ENCODE peak calls at places on chromosomes 4 and X, in eight cellular contexts. N, J, C, Q, O, K, R and V are unnamed samples.
A peak's percentile ranks its signal among the peaks of the same experiment; 100 is the strongest.

GRCh38 chr4:147518846-147519767 is 38.2 kb downstream of the EDNRA start:
- DNase-seq in C (peak; percentile 87), O (peak; percentile 74), Q (no peak), K (peak; percentile 14), J (peak; percentile 66), N (peak; percentile 78), R (no peak), V (peak; percentile 47)

GRCh38 chrX:40543661-40544328 is 37.0 kb upstream of the ATP6AP2 start:
- DNase-seq in Q (no peak), J (peak; percentile 78), R (no peak), K (peak; percentile 14), C (peak; percentile 25), O (peak; percentile 82), N (peak; percentile 51), V (peak; percentile 36)

GRCh38 chr4:77043507-77044131 is 32.2 kb downstream of the CCNI start:
- DNase-seq in R (no peak), N (no peak), C (no peak), Q (no peak), K (no peak), O (no peak), J (no peak), V (no peak)

GRCh38 chrX:123685273-123685672 is 47.6 kb downstream of the THOC2 start:
- DNase-seq in C (no peak), K (no peak), N (no peak), R (no peak), Q (no peak), J (no peak), O (no peak), V (no peak)

GRCh38 chrX:154470434-154470833 is 8.6 kb downstream of the LAGE3 start:
- DNase-seq in N (no peak), O (no peak), C (no peak), Q (no peak), K (no peak), R (no peak), J (no peak), V (no peak)

GRCh38 chrX:151488677-151489076 is 74.8 kb upstream of the PASD1 start:
- DNase-seq in R (no peak), J (peak; percentile 2), C (peak; percentile 27), Q (no peak), O (no peak), N (no peak), K (no peak), V (no peak)

GRCh38 chrX:135522132-135522530 is 1.7 kb downstream of the INTS6L start:
- DNase-seq in O (no peak), J (no peak), K (no peak), R (no peak), N (no peak), Q (no peak), C (no peak), V (no peak)

GRCh38 chrX:108186811-108187210 is 95.2 kb downstream of the ATG4A start:
- DNase-seq in Q (no peak), C (no peak), N (peak; percentile 94), K (no peak), R (no peak), J (no peak), O (peak; percentile 86), V (no peak)

GRCh38 chr4:169064281-169064680 is 54.2 kb upstream of the CBR4 start:
- DNase-seq in K (no peak), J (no peak), C (no peak), N (no peak), Q (no peak), O (no peak), R (no peak), V (no peak)
- H3K4me3 ChIP-seq in K (no peak overlapping the region), J (no peak overlapping the region), C (no peak overlapping the region), N (no peak overlapping the region), Q (no peak overlapping the region), O (no peak overlapping the region), R (no peak overlapping the region), V (no peak overlapping the region)

GRCh38 chr4:122146652-122147051 is 5.5 kb upstream of the BLTP1 start:
- DNase-seq in K (no peak), J (no peak), O (no peak), N (no peak), R (no peak), C (no peak), Q (no peak), V (no peak)
- H3K27ac ChIP-seq in K (no peak overlapping the region), J (no peak overlapping the region), O (no peak overlapping the region), N (no peak overlapping the region), R (no peak overlapping the region), C (no peak overlapping the region), Q (no peak overlapping the region), V (no peak overlapping the region)

DNA sequence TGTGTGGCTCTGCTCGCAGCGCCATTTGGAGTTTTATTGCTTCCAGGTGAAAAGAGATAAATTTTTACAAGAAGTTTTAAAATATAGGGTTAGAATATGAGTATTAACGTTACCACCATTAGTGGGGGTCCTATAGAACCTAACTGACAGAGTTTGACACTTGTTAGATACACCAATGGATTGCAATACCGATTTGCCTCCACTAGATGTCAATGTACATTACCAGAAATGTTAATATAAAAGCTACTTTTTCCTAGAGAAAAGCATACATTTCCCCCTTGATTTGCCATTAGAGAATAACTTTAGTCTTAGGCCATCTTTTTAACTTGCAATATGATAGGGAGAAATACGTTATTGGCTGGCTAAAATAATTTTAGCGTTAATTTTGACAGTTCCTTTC is 108.4 kb downstream of the LINC00632 start:
- DNase-seq in C (no peak), J (peak; percentile 17), N (peak; percentile 35), Q (no peak), R (no peak), O (peak; percentile 70), K (no peak), V (no peak)
- TF ChIP-seq CTCF in C (peak; percentile 21), J (peak; percentile 60), N (peak; percentile 35), Q (peak; percentile 43), R (no peak), O (peak; percentile 67), K (peak; percentile 25), V (no peak)

GRCh38 chr4:129264008-129264657 is 168.2 kb downstream of the C4orf33 start:
- DNase-seq in J (no peak), N (no peak), R (no peak), O (no peak), Q (no peak), K (no peak), C (no peak), V (no peak)
- H3K4me3 ChIP-seq in J (no peak overlapping the region), N (no peak overlapping the region), R (no peak overlapping the region), O (no peak overlapping the region), Q (no peak overlapping the region), K (no peak overlapping the region), C (no peak overlapping the region), V (no peak overlapping the region)

DNA sequence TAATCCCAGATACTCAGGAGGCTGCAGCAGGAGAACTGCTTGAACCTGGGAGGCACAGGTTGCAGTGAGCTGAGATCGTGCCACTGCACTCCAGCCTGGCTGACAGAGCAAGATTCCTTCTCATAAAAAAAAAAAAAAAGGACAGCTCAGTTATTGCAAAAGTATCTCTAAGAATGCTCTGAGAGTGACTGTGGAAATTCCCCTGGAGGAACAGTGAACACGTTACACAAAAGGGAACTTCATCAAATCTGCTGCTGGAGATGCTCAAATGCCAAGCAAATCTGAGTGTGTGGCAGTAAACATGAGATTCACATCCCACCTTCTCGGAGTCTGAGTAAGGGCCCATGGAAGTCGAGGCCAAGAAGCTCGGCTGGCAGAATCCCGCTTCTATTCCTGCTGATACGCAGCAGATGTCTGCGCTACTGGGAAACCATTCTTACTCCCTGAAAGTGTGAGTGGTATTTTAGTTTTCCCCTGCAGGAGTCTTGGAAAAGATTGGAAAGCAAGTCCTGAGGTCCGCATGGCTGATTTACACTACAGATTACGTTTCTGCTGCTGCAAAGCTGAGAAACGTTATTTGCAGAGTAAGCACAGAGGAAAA is 162.8 kb downstream of the NSUN7 start:
- DNase-seq in O (no peak), C (no peak), Q (no peak), R (no peak), J (no peak), N (no peak), K (no peak), V (no peak)
- H3K27ac ChIP-seq in O (no peak overlapping the region), C (no peak overlapping the region), Q (no peak overlapping the region), R (no peak overlapping the region), J (no peak overlapping the region), N (no peak overlapping the region), K (peak overlapping the region; percentile 43), V (no peak overlapping the region)

GRCh38 chrX:23637187-23637586 is 30.1 kb upstream of the PRDX4 start:
- DNase-seq in N (no peak), O (no peak), Q (no peak), C (no peak), K (no peak), R (no peak), J (no peak), V (no peak)

GRCh38 chrX:23631136-23631535 is 36.2 kb upstream of the PRDX4 start:
- DNase-seq in J (no peak), C (no peak), O (no peak), Q (no peak), N (peak; percentile 43), K (no peak), R (no peak), V (no peak)

GRCh38 chrX:23634181-23634580 is 33.1 kb upstream of the PRDX4 start:
- DNase-seq in O (peak; percentile 47), J (no peak), Q (no peak), C (no peak), R (no peak), N (no peak), K (no peak), V (no peak)
- TF ChIP-seq CTCF in O (peak; percentile 58), J (peak; percentile 7), Q (no peak), C (no peak), R (no peak), N (no peak), K (no peak), V (no peak)

GRCh38 chrX:110139172-110139571 is 136.3 kb downstream of the TMEM164 start:
- DNase-seq in O (no peak), R (no peak), J (no peak), N (no peak), C (no peak), Q (no peak), K (no peak), V (no peak)
- H3K4me3 ChIP-seq in O (no peak overlapping the region), R (no peak overlapping the region), J (no peak overlapping the region), N (no peak overlapping the region), C (no peak overlapping the region), Q (no peak overlapping the region), K (no peak overlapping the region), V (no peak overlapping the region)

DNA sequence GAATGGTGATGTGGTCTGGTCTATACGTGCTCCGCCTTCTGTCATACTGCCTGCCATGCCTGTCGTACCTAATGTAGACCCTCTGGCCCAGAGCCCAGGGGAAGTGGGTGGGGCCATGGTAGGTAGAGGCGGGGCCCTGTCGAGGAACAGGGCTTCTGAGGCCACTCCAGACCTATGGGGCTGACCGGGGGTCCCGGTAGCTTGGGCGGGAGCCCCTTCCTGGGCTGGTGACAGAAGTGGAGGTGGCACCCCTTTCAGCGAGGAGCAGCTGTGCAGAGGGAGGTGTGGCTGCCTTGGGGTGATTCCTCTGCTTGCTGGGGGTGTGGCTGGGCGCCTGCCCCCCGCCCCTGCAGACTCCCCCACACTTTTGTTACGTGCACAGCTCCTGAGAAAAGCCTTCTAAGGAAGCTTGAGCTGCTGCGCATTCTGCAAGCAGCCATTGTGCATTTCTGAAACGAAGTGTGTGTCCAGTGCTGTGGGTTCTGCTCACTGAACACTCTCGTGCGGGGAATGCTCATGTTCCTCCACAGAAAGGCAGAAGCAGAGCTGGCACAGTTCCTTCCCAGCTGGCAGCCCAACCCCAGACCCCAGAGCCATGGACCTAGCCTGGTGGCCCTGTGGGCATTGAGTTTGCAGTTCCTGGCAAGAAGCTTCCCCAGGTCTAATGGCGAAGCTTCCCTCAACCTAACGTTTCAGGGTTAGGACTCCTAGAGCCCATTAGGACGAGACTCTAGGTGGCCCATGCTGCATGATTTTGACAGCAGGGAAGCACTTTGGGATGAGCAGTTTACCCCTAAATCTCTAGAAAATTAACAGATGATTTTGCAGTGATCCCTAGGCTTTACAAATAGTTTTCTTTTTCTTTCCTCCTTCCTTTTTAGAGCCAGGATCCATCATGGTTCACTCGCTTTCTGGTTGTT is 72.7 kb upstream of the HGFAC start:
- DNase-seq in Q (no peak), R (no peak), C (no peak), N (peak; percentile 19), J (no peak), O (no peak), K (no peak), V (no peak)
- H3K27ac ChIP-seq in Q (peak overlapping the region; percentile 38), R (no peak overlapping the region), C (no peak overlapping the region), N (peak overlapping the region; percentile 58), J (no peak overlapping the region), O (no peak overlapping the region), K (peak overlapping the region; percentile 65), V (no peak overlapping the region)